ENCODE peak calls at places on chromosome 5, in five cellular contexts. U, J, T, C and X are unnamed samples.
A peak's percentile ranks its signal among the peaks of the same experiment; 100 is the strongest.

GRCh38 chr5:67476531-67476930 is 279.9 kb upstream of the CD180 start:
- DNase-seq in U (no peak), J (no peak), T (no peak), C (no peak), X (no peak)

GRCh38 chr5:174204914-174205313 is 159.4 kb downstream of the NSG2 start:
- DNase-seq in U (no peak), J (no peak), T (no peak), C (no peak), X (no peak)

GRCh38 chr5:135215617-135215995 is 181.6 kb upstream of the PITX1 start:
- DNase-seq in U (no peak), J (no peak), T (no peak), C (no peak), X (no peak)

GRCh38 chr5:149113669-149114068 is 27.6 kb upstream of the ABLIM3 start:
- DNase-seq in U (no peak), J (no peak), T (no peak), C (no peak), X (no peak)

GRCh38 chr5:56908942-56909293 is 478 bp upstream of the SETD9 start:
- DNase-seq in U (no peak), J (no peak), T (no peak), C (no peak), X (no peak)

GRCh38 chr5:81852277-81853004 is 101.5 kb upstream of the SSBP2 start:
- DNase-seq in U (peak; percentile 46), J (no peak), T (peak; percentile 59), C (no peak), X (no peak)

GRCh38 chr5:157389103-157389502 is 70.9 kb upstream of the NIPAL4 start:
- DNase-seq in U (no peak), J (no peak), T (no peak), C (no peak), X (no peak)

GRCh38 chr5:10656176-10656830 is 92.4 kb downstream of the ANKRD33B start:
- DNase-seq in U (no peak), J (no peak), T (no peak), C (no peak), X (no peak)

GRCh38 chr5:173529861-173530260 is 86.6 kb downstream of the BOD1 start:
- DNase-seq in U (no peak), J (no peak), T (no peak), C (no peak), X (no peak)

GRCh38 chr5:58891072-58891970 is 308.4 kb downstream of the RAB3C start:
- DNase-seq in U (peak; percentile 64), J (peak; percentile 24), T (peak; percentile 75), C (no peak), X (peak; percentile 25)
- TF ChIP-seq POLR2AphosphoS5 in U (no peak), J (no peak), T (no peak), C (no peak), X (no peak)

GRCh38 chr5:87780831-87781760 is 368.4 kb upstream of the CCNH start:
- DNase-seq in U (peak; percentile 51), J (peak; percentile 70), T (peak; percentile 49), C (peak; percentile 48), X (peak; percentile 64)
- TF ChIP-seq REST in U (no peak), J (no peak), T (no peak), C (no peak), X (no peak)

GRCh38 chr5:124180523-124181461 is 565.6 kb downstream of the ZNF608 start:
- DNase-seq in U (no peak), J (no peak), T (no peak), C (no peak), X (no peak)

GRCh38 chr5:124176692-124177091 is 569.7 kb downstream of the ZNF608 start:
- DNase-seq in U (no peak), J (no peak), T (no peak), C (no peak), X (no peak)

GRCh38 chr5:124179788-124180187 is 566.7 kb downstream of the ZNF608 start:
- DNase-seq in U (no peak), J (no peak), T (no peak), C (no peak), X (no peak)

GRCh38 chr5:124182133-124182532 is 564.3 kb downstream of the ZNF608 start:
- DNase-seq in U (no peak), J (no peak), T (no peak), C (no peak), X (no peak)

GRCh38 chr5:124178050-124178449 is 568.4 kb downstream of the ZNF608 start:
- DNase-seq in U (no peak), J (no peak), T (no peak), C (no peak), X (no peak)
- TF ChIP-seq POLR2AphosphoS5 in U (no peak), J (no peak), T (no peak), C (no peak), X (no peak)

GRCh38 chr5:139141841-139142240 is 56.3 kb downstream of the SIL1 start:
- DNase-seq in U (no peak), J (peak; percentile 62), T (no peak), C (no peak), X (no peak)
- TF ChIP-seq REST in U (no peak), J (no peak), T (no peak), C (no peak), X (no peak)

DNA sequence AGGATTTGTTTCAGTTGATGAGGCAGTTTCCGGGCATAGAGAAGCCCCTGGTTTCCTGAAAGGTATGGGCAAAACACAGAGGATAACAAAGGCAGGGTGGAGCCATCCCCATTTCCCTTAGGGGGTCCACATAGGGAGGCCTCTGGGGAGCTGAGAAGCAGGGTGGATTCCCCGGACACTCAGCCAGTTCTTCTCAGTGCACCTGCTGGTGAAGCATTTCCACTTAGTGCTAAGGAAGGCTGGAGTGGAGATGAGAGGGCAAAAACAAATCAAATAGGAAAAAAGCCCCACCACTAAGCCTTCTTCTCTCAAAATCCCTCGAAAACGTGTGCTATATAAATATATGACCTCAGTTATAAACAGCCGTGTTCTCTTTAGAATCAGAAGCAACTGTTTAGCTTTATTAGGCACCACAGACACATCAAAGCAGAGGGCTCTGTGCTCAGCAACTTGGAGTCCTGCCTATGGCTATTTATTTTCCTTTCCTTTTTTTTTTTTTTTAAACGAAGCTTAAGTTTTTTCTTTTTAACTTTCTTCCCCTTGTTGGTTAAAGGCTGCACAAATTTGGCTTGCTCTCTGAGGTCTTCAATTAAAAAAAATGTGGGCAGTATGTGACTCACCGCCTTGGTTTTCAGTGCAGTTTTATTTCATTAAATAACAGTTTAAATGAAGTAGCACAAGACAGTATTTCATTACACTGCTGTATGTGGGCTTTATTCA is 67.7 kb downstream of the PRDM6 start:
- DNase-seq in U (no peak), J (no peak), T (no peak), C (no peak), X (no peak)
- TF ChIP-seq POLR2AphosphoS5 in U (no peak), J (no peak), T (no peak), C (no peak), X (no peak)